ENCODE peak calls at places on chromosomes 6 and 20, in five cellular contexts. N, D, M, I and V are unnamed samples.

GRCh38 chr6:159700970-159701369 is 7.9 kb upstream of the SOD2 start:
- DNase-seq in I (peak; percentile 66), N (no peak), D (no peak), M (peak; percentile 9), V (no peak)

GRCh38 chr20:54502179-54502578 is 26.8 kb downstream of the DOK5 start:
- DNase-seq in I (no peak), D (no peak), M (no peak), N (no peak), V (no peak)

GRCh38 chr6:139801571-139802321 is 427.3 kb upstream of the CITED2 start:
- DNase-seq in I (no peak), M (peak; percentile 4), N (no peak), D (no peak), V (no peak)

GRCh38 chr20:32965581-32966373 is 38.5 kb downstream of the SUN5 start:
- DNase-seq in N (peak; percentile 12), D (no peak), I (no peak), M (no peak), V (no peak)

GRCh38 chr20:43691928-43692524 is 25.1 kb downstream of the MYBL2 start:
- DNase-seq in N (peak; percentile 77), M (peak; percentile 62), I (peak; percentile 76), D (no peak), V (peak; percentile 31)

GRCh38 chr20:58475466-58475865 is 39.7 kb downstream of the APCDD1L start:
- DNase-seq in D (no peak), I (no peak), N (no peak), M (no peak), V (no peak)

GRCh38 chr20:38997622-38998021 is 35.5 kb downstream of the DHX35 start:
- DNase-seq in N (no peak), I (peak; percentile 41), D (no peak), M (no peak), V (no peak)

GRCh38 chr20:37442986-37443385 is 78.1 kb upstream of the NNAT start:
- DNase-seq in M (no peak), D (no peak), I (no peak), N (no peak), V (no peak)

GRCh38 chr6:116059713-116060571 is 749 bp downstream of the FRK start:
- DNase-seq in D (no peak), N (no peak), I (no peak), M (no peak), V (no peak)

GRCh38 chr20:24672181-24672880 is 202.9 kb downstream of the SYNDIG1 start:
- DNase-seq in N (no peak), M (no peak), I (no peak), D (no peak), V (no peak)

GRCh38 chr6:168047841-168048723 is 30.9 kb downstream of the FRMD1 start:
- DNase-seq in D (no peak), N (peak; percentile 77), I (no peak), M (no peak), V (no peak)

GRCh38 chr6:127516676-127517273 is 2.4 kb downstream of the MTCL3 start:
- DNase-seq in D (no peak), I (peak; percentile 43), N (peak; percentile 70), M (peak; percentile 23), V (no peak)

GRCh38 chr20:38225900-38226263 is 34.7 kb downstream of the KIAA1755 start:
- DNase-seq in M (no peak), I (no peak), D (no peak), N (no peak), V (no peak)

GRCh38 chr6:20911826-20912225 is 377.6 kb downstream of the CDKAL1 start:
- DNase-seq in N (no peak), M (no peak), D (no peak), I (no peak), V (no peak)

GRCh38 chr6:35057449-35058030 is 83.6 kb downstream of the TCP11 start:
- DNase-seq in D (no peak), N (no peak), I (no peak), M (no peak), V (no peak)

GRCh38 chr20:4509825-4510522 is 211.7 kb upstream of the PRND start:
- DNase-seq in D (no peak), M (no peak), N (no peak), I (no peak), V (no peak)

GRCh38 chr20:37711001-37711400 is 17.2 kb downstream of the CTNNBL1 start:
- DNase-seq in D (no peak), M (no peak), I (no peak), N (no peak), V (no peak)

GRCh38 chr6:52515219-52515960 is 61.5 kb downstream of the TRAM2 start:
- DNase-seq in D (no peak), I (no peak), N (no peak), M (no peak), V (no peak)

GRCh38 chr6:3277251-3277650 is 18.5 kb downstream of the PSMG4 start:
- DNase-seq in M (no peak), N (no peak), I (no peak), D (no peak), V (no peak)

GRCh38 chr20:2402271-2402980 is 21.7 kb downstream of the TGM6 start:
- DNase-seq in D (peak; percentile 12), I (peak; percentile 43), M (peak; percentile 71), N (peak; percentile 30), V (no peak)

GRCh38 chr6:150857062-150857905 is 8.2 kb upstream of the MTHFD1L start:
- DNase-seq in N (no peak), M (no peak), I (no peak), D (peak; percentile 93), V (peak; percentile 53)

GRCh38 chr6:101083533-101084172 is 202.5 kb upstream of the ASCC3 start:
- DNase-seq in I (no peak), M (peak; percentile 43), N (no peak), D (no peak), V (peak; percentile 68)

GRCh38 chr20:5980720-5981119 is 30.3 kb downstream of the MCM8 start:
- DNase-seq in I (no peak), N (no peak), D (no peak), M (no peak), V (no peak)

GRCh38 chr6:56693246-56693607 is 50.5 kb upstream of the DST start:
- DNase-seq in I (no peak), D (peak; percentile 86), M (peak; percentile 78), N (peak; percentile 72), V (peak; percentile 65)

GRCh38 chr6:78465042-78465634 is 402.2 kb upstream of the IRAK1BP1 start:
- DNase-seq in D (no peak), M (no peak), I (no peak), N (no peak), V (no peak)

GRCh38 chr20:32155017-32155965 is 45.8 kb downstream of the TM9SF4 start:
- DNase-seq in N (peak; percentile 71), I (peak; percentile 52), D (peak; percentile 63), M (no peak), V (peak; percentile 63)